ENCODE peak calls at places on chromosome X, in ten cellular contexts. Q is fibroblast of lung; K is left lung; W is Peyer's patch; J is mesothelial cell of epicardium; V is heart left ventricle; E is IMR-90; M is activated CD8-positive, alpha-beta T cell treated with anti-CD3 and anti-CD28 coated beads for 36 hours; H is spleen; S is right lobe of liver. N is an unnamed sample.

GRCh38 chrX:139023531-139023930 is 312.0 kb upstream of the FGF13 start:
- DNase-seq in Q (no peak), K (no peak), W (no peak), J (no peak), V (no peak), E (no peak), M (no peak), H (no peak), S (no peak), N (no peak)

GRCh38 chrX:1390621-1391369 is 1.1 kb downstream of the SLC25A6 start:
- DNase-seq in Q (no peak), K (peak), W (peak), J (no peak), V (peak), E (no peak), M (no peak), H (peak), S (peak), N (peak)

GRCh38 chrX:23554304-23554703 is 113.0 kb upstream of the PRDX4 start:
- DNase-seq in Q (peak), K (no peak), W (no peak), J (no peak), V (no peak), E (peak), M (no peak), H (no peak), S (no peak), N (no peak)

GRCh38 chrX:20620301-20620700 is 353.6 kb upstream of the RPS6KA3 start:
- DNase-seq in Q (peak), K (no peak), W (no peak), J (no peak), V (no peak), E (no peak), M (no peak), H (no peak), S (no peak), N (no peak)

GRCh38 chrX:106906361-106906760 is 3.2 kb upstream of the RIPPLY1 start:
- DNase-seq in Q (no peak), K (no peak), W (peak), J (no peak), V (no peak), E (no peak), M (no peak), H (no peak), S (no peak), N (no peak)

GRCh38 chrX:119410027-119410819 is 11.1 kb downstream of the SLC25A43 start:
- DNase-seq in Q (peak), K (peak), W (peak), J (no peak), V (peak), E (peak), M (no peak), H (no peak), S (peak), N (no peak)

GRCh38 chrX:30657542-30658238 is 4.5 kb downstream of the GK start:
- DNase-seq in Q (peak), K (no peak), W (no peak), J (no peak), V (no peak), E (peak), M (peak), H (no peak), S (no peak), N (no peak)

GRCh38 chrX:65587616-65588526 is 53.3 kb upstream of the LAS1L start:
- DNase-seq in Q (peak), K (peak), W (peak), J (no peak), V (peak), E (peak), M (no peak), H (no peak), S (peak), N (no peak)

GRCh38 chrX:81291996-81292395 is 90.1 kb downstream of the SH3BGRL start:
- DNase-seq in Q (no peak), K (no peak), W (no peak), J (no peak), V (no peak), E (no peak), M (no peak), H (no peak), S (no peak), N (no peak)

DNA sequence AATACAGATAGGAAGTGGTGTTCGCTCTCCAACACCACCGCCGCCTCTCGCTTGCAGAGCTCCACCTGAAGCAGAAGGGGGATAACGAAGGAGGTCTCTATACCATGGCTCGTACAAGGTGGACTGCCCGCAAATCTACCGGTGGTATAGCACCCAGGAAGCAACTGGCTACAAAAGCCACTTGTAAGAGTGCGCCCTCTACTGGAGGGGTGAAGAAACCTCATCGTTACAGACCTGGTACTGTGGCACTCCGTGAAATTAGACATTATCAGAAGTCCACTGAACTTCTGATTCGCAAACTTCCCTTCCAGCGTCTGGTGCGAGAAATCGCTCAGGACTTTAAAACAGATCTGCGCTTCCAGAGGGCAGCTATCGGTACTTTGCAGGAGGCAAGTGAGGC is 5.2 kb upstream of the BMP15 start:
- DNase-seq in Q (no peak), K (no peak), W (no peak), J (no peak), V (no peak), E (no peak), M (peak), H (no peak), S (peak), N (no peak)
- TF ChIP-seq CTCF in Q (peak), K (no peak), W (peak), J (peak), V (peak), E (no peak), M (peak), H (no peak), S (peak), N (peak)

DNA sequence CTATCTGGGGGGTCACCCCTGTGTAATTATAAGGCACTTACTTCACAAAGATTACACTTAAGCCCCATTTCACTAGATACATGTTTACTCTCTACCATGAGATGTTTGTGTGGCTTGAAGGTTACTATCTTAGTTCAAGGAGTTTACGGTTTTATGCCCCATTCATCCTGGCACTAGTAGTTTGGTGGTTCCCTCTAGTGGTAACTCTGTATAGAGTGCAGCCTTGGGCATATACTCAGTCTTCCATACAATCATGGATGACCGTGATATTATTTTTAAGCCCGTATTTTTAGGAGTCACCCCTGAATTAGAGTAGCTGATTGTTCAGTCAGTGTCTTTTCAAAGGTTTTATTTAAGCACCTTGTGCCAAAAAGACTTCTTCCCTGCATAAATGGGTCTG is 109.9 kb upstream of the FAM47C start:
- DNase-seq in Q (no peak), K (no peak), W (no peak), J (no peak), V (no peak), E (peak), M (no peak), H (no peak), S (no peak), N (no peak)
- TF ChIP-seq CTCF in Q (no peak), K (peak), W (peak), J (peak), V (peak), E (peak), M (no peak), H (no peak), S (peak), N (peak)

GRCh38 chrX:41265615-41266014 is 68.3 kb upstream of the DDX3X start:
- DNase-seq in Q (peak), K (no peak), W (no peak), J (no peak), V (no peak), E (peak), M (peak), H (no peak), S (no peak), N (no peak)
- TF ChIP-seq CTCF in Q (no peak), K (no peak), W (no peak), J (no peak), V (no peak), E (no peak), M (no peak), H (no peak), S (no peak), N (no peak)

DNA sequence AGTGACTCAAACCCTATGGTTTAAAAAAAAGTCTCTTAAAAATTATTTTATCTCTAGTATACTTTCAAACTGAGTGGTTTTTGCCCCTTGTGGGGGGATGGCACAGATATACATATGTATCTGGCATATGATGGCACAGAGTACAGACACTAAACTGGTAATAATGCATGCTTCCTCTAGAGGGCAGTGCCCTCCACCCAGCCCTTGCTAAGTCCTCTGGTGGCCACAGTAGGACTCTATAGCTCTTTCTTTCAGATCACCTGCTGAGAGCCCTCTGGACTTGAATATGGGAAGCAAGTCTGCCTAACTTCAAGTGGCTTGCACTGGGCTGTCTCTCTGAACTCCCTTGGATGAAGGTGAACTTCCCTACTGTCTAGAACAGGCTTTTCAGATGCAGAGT is 66.3 kb downstream of the TSPAN7 start:
- DNase-seq in Q (peak), K (no peak), W (no peak), J (no peak), V (no peak), E (peak), M (peak), H (no peak), S (no peak), N (no peak)
- TF ChIP-seq CTCF in Q (no peak), K (peak), W (peak), J (no peak), V (peak), E (peak), M (peak), H (no peak), S (peak), N (peak)

GRCh38 chrX:133405498-133406180 is 9.7 kb downstream of the GPC4 start:
- DNase-seq in Q (no peak), K (no peak), W (no peak), J (no peak), V (no peak), E (no peak), M (no peak), H (no peak), S (no peak), N (no peak)
- TF ChIP-seq CTCF in Q (no peak), K (no peak), W (no peak), J (no peak), V (no peak), E (no peak), M (no peak), H (no peak), S (no peak), N (no peak)

GRCh38 chrX:78106651-78106986 is 2.6 kb downstream of the PGK1 start:
- DNase-seq in Q (no peak), K (no peak), W (no peak), J (no peak), V (no peak), E (no peak), M (no peak), H (no peak), S (no peak), N (no peak)

GRCh38 chrX:78104447-78105176 is 564 bp downstream of the PGK1 start:
- DNase-seq in Q (peak), K (peak), W (peak), J (no peak), V (peak), E (peak), M (peak), H (peak), S (peak), N (no peak)

GRCh38 chrX:78111140-78111931 is 7.3 kb downstream of the PGK1 start:
- DNase-seq in Q (no peak), K (no peak), W (no peak), J (no peak), V (no peak), E (no peak), M (no peak), H (no peak), S (peak), N (no peak)

GRCh38 chrX:78105944-78106650 is 2.0 kb downstream of the PGK1 start:
- DNase-seq in Q (peak), K (no peak), W (no peak), J (no peak), V (no peak), E (no peak), M (peak), H (no peak), S (no peak), N (no peak)

GRCh38 chrX:78109458-78109857 is 5.4 kb downstream of the PGK1 start:
- DNase-seq in Q (no peak), K (no peak), W (no peak), J (no peak), V (no peak), E (no peak), M (peak), H (no peak), S (no peak), N (no peak)
- TF ChIP-seq CTCF in Q (no peak), K (no peak), W (no peak), J (no peak), V (no peak), E (no peak), M (no peak), H (no peak), S (no peak), N (no peak)